ENCODE peak calls at places on chromosomes 1 and 21, in seven cellular contexts. One of them, this sample, is unnamed.

GRCh38 chr1:180909005-180909414 is 3.7 kb upstream of the KIAA1614 start:
- DNase-seq in pancreas: no peak
- DNase-seq in spleen: no peak
- DNase-seq in fibroblast of lung: no peak
- DNase-seq in gastrocnemius medialis: no peak
- DNase-seq in K562: no peak
- DNase-seq in psoas muscle: no peak
- DNase-seq in this sample: no peak

GRCh38 chr1:246317291-246317690 is 189.8 kb downstream of the SMYD3 start:
- DNase-seq in pancreas: no peak
- DNase-seq in spleen: no peak
- DNase-seq in fibroblast of lung: no peak
- DNase-seq in gastrocnemius medialis: no peak
- DNase-seq in K562: no peak
- DNase-seq in psoas muscle: no peak
- DNase-seq in this sample: no peak

GRCh38 chr1:7721940-7722669 is 49.0 kb upstream of the VAMP3 start:
- DNase-seq in pancreas: no peak
- DNase-seq in spleen: no peak
- DNase-seq in fibroblast of lung: no peak
- DNase-seq in gastrocnemius medialis: no peak
- DNase-seq in K562: no peak
- DNase-seq in psoas muscle: no peak
- DNase-seq in this sample: no peak

GRCh38 chr21:33821580-33822322 is 93.9 kb downstream of the ATP5PO start:
- DNase-seq in pancreas: no peak
- DNase-seq in spleen: no peak
- DNase-seq in fibroblast of lung: no peak
- DNase-seq in gastrocnemius medialis: no peak
- DNase-seq in K562: no peak
- DNase-seq in psoas muscle: no peak
- DNase-seq in this sample: no peak

GRCh38 chr1:91736999-91737615 is 148.8 kb downstream of the TGFBR3 start:
- DNase-seq in pancreas: no peak
- DNase-seq in spleen: no peak
- DNase-seq in fibroblast of lung: peak
- DNase-seq in gastrocnemius medialis: peak
- DNase-seq in K562: no peak
- DNase-seq in psoas muscle: no peak
- DNase-seq in this sample: no peak

GRCh38 chr1:40965531-40965930 is 14.0 kb upstream of the CTPS1 start:
- DNase-seq in pancreas: no peak
- DNase-seq in spleen: no peak
- DNase-seq in fibroblast of lung: no peak
- DNase-seq in gastrocnemius medialis: no peak
- DNase-seq in K562: no peak
- DNase-seq in psoas muscle: no peak
- DNase-seq in this sample: no peak

GRCh38 chr1:223628233-223628632 is 37.3 kb downstream of the CAPN8 start:
- DNase-seq in pancreas: peak
- DNase-seq in spleen: no peak
- DNase-seq in fibroblast of lung: peak
- DNase-seq in gastrocnemius medialis: peak
- DNase-seq in K562: peak
- DNase-seq in psoas muscle: peak
- DNase-seq in this sample: no peak

GRCh38 chr1:81158592-81158991 is 642.1 kb upstream of the ADGRL2 start:
- DNase-seq in pancreas: no peak
- DNase-seq in spleen: no peak
- DNase-seq in fibroblast of lung: peak
- DNase-seq in gastrocnemius medialis: no peak
- DNase-seq in K562: no peak
- DNase-seq in psoas muscle: no peak
- DNase-seq in this sample: no peak

GRCh38 chr1:59146651-59147358 is 150.1 kb upstream of the FGGY start:
- DNase-seq in pancreas: peak
- DNase-seq in spleen: peak
- DNase-seq in fibroblast of lung: peak
- DNase-seq in gastrocnemius medialis: peak
- DNase-seq in K562: no peak
- DNase-seq in psoas muscle: peak
- DNase-seq in this sample: peak

DNA sequence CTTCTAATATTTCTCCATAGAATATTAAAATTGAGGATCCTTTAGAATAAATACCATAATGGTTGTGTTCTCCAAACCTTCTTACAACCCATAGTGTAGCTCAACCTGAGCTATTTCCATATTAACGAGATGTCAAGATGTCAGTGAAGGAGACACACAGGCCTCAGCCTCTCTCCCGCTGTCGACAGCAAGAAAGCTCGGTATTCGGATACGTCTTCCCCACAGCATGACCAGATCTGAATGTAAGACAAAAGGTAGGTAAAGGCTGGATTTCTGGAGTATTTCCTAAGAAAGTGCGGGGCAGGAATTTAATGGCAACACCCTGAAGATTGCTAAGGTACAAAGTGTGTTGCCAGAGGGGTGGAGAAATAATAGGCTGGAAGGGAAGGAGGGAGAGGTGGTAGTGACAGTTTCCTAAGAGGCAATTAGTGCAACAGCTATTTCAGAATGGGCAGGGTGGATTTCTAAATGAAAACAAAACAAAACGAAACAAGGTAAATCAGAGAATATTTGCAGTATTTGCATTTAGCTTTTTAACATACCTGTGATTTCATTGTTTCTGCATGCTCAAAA is 1.7 kb downstream of the ADSS2 start:
- DNase-seq in pancreas: no peak
- DNase-seq in spleen: no peak
- DNase-seq in fibroblast of lung: no peak
- DNase-seq in gastrocnemius medialis: no peak
- DNase-seq in K562: no peak
- DNase-seq in psoas muscle: no peak
- DNase-seq in this sample: no peak
- H3K4me3 ChIP-seq in pancreas: no peak
- H3K4me3 ChIP-seq in spleen: peak
- H3K4me3 ChIP-seq in fibroblast of lung: peak
- H3K4me3 ChIP-seq in gastrocnemius medialis: peak
- H3K4me3 ChIP-seq in K562: peak
- H3K4me3 ChIP-seq in psoas muscle: peak
- H3K4me3 ChIP-seq in this sample: peak

GRCh38 chr21:46097826-46098286 is at the start of gene COL6A2:
- DNase-seq in pancreas: peak
- DNase-seq in spleen: peak
- DNase-seq in fibroblast of lung: peak
- DNase-seq in gastrocnemius medialis: peak
- DNase-seq in K562: peak
- DNase-seq in psoas muscle: peak
- DNase-seq in this sample: peak

GRCh38 chr21:46096997-46097825 is 701 bp upstream of the COL6A2 start:
- DNase-seq in pancreas: peak
- DNase-seq in spleen: peak
- DNase-seq in fibroblast of lung: peak
- DNase-seq in gastrocnemius medialis: peak
- DNase-seq in K562: no peak
- DNase-seq in psoas muscle: peak
- DNase-seq in this sample: peak

GRCh38 chr21:46099476-46099875 is 1.6 kb downstream of the COL6A2 start:
- DNase-seq in pancreas: no peak
- DNase-seq in spleen: peak
- DNase-seq in fibroblast of lung: peak
- DNase-seq in gastrocnemius medialis: peak
- DNase-seq in K562: peak
- DNase-seq in psoas muscle: peak
- DNase-seq in this sample: peak

GRCh38 chr21:46100020-46100419 is 2.1 kb downstream of the COL6A2 start:
- DNase-seq in pancreas: no peak
- DNase-seq in spleen: no peak
- DNase-seq in fibroblast of lung: no peak
- DNase-seq in gastrocnemius medialis: no peak
- DNase-seq in K562: no peak
- DNase-seq in psoas muscle: no peak
- DNase-seq in this sample: no peak

DNA sequence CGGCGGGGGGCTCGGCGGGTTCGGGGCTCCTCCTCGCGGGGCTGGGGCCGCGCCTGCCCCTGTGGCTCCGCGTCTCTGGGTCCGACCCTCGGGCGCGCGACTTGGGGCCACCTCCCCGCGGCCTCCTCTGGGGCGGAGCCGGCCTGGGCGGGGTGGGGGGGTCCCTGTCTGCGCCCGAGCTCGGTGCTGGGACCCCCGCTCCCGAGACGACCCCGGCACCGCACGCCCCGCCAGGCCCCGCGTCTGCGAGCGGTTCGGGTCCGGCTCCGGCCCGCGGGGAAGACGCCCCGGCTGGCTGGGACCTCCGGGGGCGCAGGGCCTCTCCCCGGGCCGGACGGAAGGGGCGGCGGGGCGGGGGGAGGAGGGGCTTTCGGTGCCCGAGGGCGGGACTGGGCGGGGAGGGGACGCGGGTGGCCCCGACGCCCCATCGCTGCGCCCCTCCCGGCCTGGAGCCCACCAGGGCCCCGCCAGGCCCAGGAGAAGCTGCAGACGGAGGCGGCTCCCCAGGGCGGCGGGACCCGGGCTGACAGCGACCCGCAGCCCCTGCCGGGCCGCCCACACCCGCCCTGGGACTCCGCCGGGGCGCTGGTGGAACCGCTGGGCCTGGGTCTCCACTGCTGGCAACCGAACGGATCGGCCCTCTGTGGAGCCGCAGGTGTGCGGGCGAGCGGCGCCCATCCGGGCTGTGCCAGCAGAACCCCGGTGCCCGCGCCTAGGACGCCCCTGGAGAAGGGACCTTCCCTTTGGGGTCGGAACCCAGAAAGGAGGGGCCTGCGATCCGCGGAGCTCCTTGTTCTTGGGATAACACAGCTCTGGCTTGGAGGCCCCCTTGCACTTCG is 610 bp downstream of the COL6A2 start:
- DNase-seq in pancreas: peak
- DNase-seq in spleen: peak
- DNase-seq in fibroblast of lung: no peak
- DNase-seq in gastrocnemius medialis: peak
- DNase-seq in K562: peak
- DNase-seq in psoas muscle: peak
- DNase-seq in this sample: peak
- H3K4me3 ChIP-seq in pancreas: peak
- H3K4me3 ChIP-seq in spleen: peak
- H3K4me3 ChIP-seq in fibroblast of lung: peak
- H3K4me3 ChIP-seq in gastrocnemius medialis: peak
- H3K4me3 ChIP-seq in K562: peak
- H3K4me3 ChIP-seq in psoas muscle: peak
- H3K4me3 ChIP-seq in this sample: peak

GRCh38 chr1:87452648-87453047 is 124.0 kb downstream of the LMO4 start:
- DNase-seq in pancreas: no peak
- DNase-seq in spleen: no peak
- DNase-seq in fibroblast of lung: no peak
- DNase-seq in gastrocnemius medialis: no peak
- DNase-seq in K562: no peak
- DNase-seq in psoas muscle: no peak
- DNase-seq in this sample: no peak

GRCh38 chr1:87450615-87451209 is 122.0 kb downstream of the LMO4 start:
- DNase-seq in pancreas: no peak
- DNase-seq in spleen: no peak
- DNase-seq in fibroblast of lung: no peak
- DNase-seq in gastrocnemius medialis: no peak
- DNase-seq in K562: no peak
- DNase-seq in psoas muscle: no peak
- DNase-seq in this sample: no peak

GRCh38 chr1:87451229-87451900 is 122.7 kb downstream of the LMO4 start:
- DNase-seq in pancreas: no peak
- DNase-seq in spleen: no peak
- DNase-seq in fibroblast of lung: peak
- DNase-seq in gastrocnemius medialis: no peak
- DNase-seq in K562: no peak
- DNase-seq in psoas muscle: no peak
- DNase-seq in this sample: no peak

GRCh38 chr1:87450136-87450535 is 121.5 kb downstream of the LMO4 start:
- DNase-seq in pancreas: no peak
- DNase-seq in spleen: no peak
- DNase-seq in fibroblast of lung: no peak
- DNase-seq in gastrocnemius medialis: no peak
- DNase-seq in K562: no peak
- DNase-seq in psoas muscle: no peak
- DNase-seq in this sample: no peak

GRCh38 chr1:87449348-87449963 is 120.8 kb downstream of the LMO4 start:
- DNase-seq in pancreas: peak
- DNase-seq in spleen: no peak
- DNase-seq in fibroblast of lung: peak
- DNase-seq in gastrocnemius medialis: peak
- DNase-seq in K562: no peak
- DNase-seq in psoas muscle: no peak
- DNase-seq in this sample: no peak
- H3K4me3 ChIP-seq in pancreas: no peak
- H3K4me3 ChIP-seq in spleen: no peak
- H3K4me3 ChIP-seq in fibroblast of lung: no peak
- H3K4me3 ChIP-seq in gastrocnemius medialis: no peak
- H3K4me3 ChIP-seq in K562: no peak
- H3K4me3 ChIP-seq in psoas muscle: no peak
- H3K4me3 ChIP-seq in this sample: no peak

GRCh38 chr1:202163281-202164270 is 3.2 kb upstream of the PTPN7 start:
- DNase-seq in pancreas: no peak
- DNase-seq in spleen: no peak
- DNase-seq in fibroblast of lung: no peak
- DNase-seq in gastrocnemius medialis: no peak
- DNase-seq in K562: no peak
- DNase-seq in psoas muscle: no peak
- DNase-seq in this sample: no peak

GRCh38 chr1:202165267-202165941 is 5.0 kb upstream of the PTPN7 start:
- DNase-seq in pancreas: no peak
- DNase-seq in spleen: no peak
- DNase-seq in fibroblast of lung: no peak
- DNase-seq in gastrocnemius medialis: no peak
- DNase-seq in K562: peak
- DNase-seq in psoas muscle: no peak
- DNase-seq in this sample: peak

GRCh38 chr1:202165942-202166843 is 5.8 kb upstream of the PTPN7 start:
- DNase-seq in pancreas: no peak
- DNase-seq in spleen: no peak
- DNase-seq in fibroblast of lung: no peak
- DNase-seq in gastrocnemius medialis: no peak
- DNase-seq in K562: peak
- DNase-seq in psoas muscle: no peak
- DNase-seq in this sample: no peak

GRCh38 chr1:202162418-202163280 is 2.2 kb upstream of the PTPN7 start:
- DNase-seq in pancreas: no peak
- DNase-seq in spleen: peak
- DNase-seq in fibroblast of lung: no peak
- DNase-seq in gastrocnemius medialis: no peak
- DNase-seq in K562: peak
- DNase-seq in psoas muscle: no peak
- DNase-seq in this sample: no peak

GRCh38 chr1:202164271-202165037 is 4.1 kb upstream of the PTPN7 start:
- DNase-seq in pancreas: no peak
- DNase-seq in spleen: peak
- DNase-seq in fibroblast of lung: no peak
- DNase-seq in gastrocnemius medialis: no peak
- DNase-seq in K562: peak
- DNase-seq in psoas muscle: no peak
- DNase-seq in this sample: no peak
- H3K4me3 ChIP-seq in pancreas: no peak
- H3K4me3 ChIP-seq in spleen: no peak
- H3K4me3 ChIP-seq in fibroblast of lung: no peak
- H3K4me3 ChIP-seq in gastrocnemius medialis: no peak
- H3K4me3 ChIP-seq in K562: peak
- H3K4me3 ChIP-seq in psoas muscle: no peak
- H3K4me3 ChIP-seq in this sample: no peak